ENCODE peak calls at places on chromosome 20, in eight cellular contexts. B, L, U, C, F, J, Z and R are unnamed samples.

GRCh38 chr20:63519765-63520593 is 586 bp upstream of the PPDPF start:
- DNase-seq in L (no peak), U (no peak), Z (peak), B (peak), F (peak), C (no peak), J (peak), R (peak)

GRCh38 chr20:35561671-35562070 is 19.8 kb downstream of the ERGIC3 start:
- DNase-seq in C (no peak), F (peak), L (no peak), Z (no peak), B (no peak), J (no peak), U (no peak), R (no peak)

GRCh38 chr20:14997791-14998190 is 660.4 kb upstream of the FLRT3 start:
- DNase-seq in C (no peak), J (peak), Z (no peak), L (no peak), U (no peak), F (no peak), B (no peak), R (no peak)

GRCh38 chr20:23654722-23655121 is 17.0 kb upstream of the CST3 start:
- DNase-seq in U (no peak), C (no peak), J (no peak), L (no peak), F (no peak), B (no peak), Z (no peak), R (no peak)

GRCh38 chr20:36008461-36009035 is 40.2 kb downstream of the CNBD2 start:
- DNase-seq in U (no peak), Z (no peak), J (no peak), C (no peak), L (no peak), B (no peak), F (no peak), R (no peak)

GRCh38 chr20:34824026-34824860 is 1.2 kb downstream of the NCOA6 start:
- DNase-seq in U (no peak), Z (peak), C (peak), F (peak), J (peak), L (peak), B (peak), R (peak)

GRCh38 chr20:56624786-56625681 is 4.1 kb upstream of the TFAP2C start:
- DNase-seq in L (no peak), F (no peak), Z (no peak), C (no peak), B (no peak), J (no peak), U (no peak), R (no peak)

GRCh38 chr20:34639755-34640222 is 37.1 kb downstream of the PIGU start:
- DNase-seq in U (no peak), F (no peak), C (no peak), J (no peak), Z (no peak), B (peak), L (no peak), R (peak)

GRCh38 chr20:61588356-61589054 is 336.4 kb downstream of the CDH4 start:
- DNase-seq in B (no peak), J (no peak), U (no peak), L (no peak), Z (no peak), F (no peak), C (no peak), R (no peak)

GRCh38 chr20:62303327-62304226 is 780 bp downstream of the ADRM1 start:
- DNase-seq in F (no peak), U (no peak), J (no peak), B (no peak), Z (no peak), L (no peak), C (no peak), R (no peak)

GRCh38 chr20:3781153-3781910 is at the start of gene SPEF1:
- DNase-seq in Z (no peak), C (peak), B (peak), U (peak), J (peak), F (peak), L (peak), R (peak)

GRCh38 chr20:57250607-57251343 is 15.7 kb downstream of the BMP7 start:
- DNase-seq in B (no peak), L (no peak), Z (no peak), C (no peak), U (no peak), J (no peak), F (no peak), R (no peak)

GRCh38 chr20:31608256-31608980 is 3.3 kb downstream of the ID1 start:
- DNase-seq in L (no peak), C (no peak), J (peak), F (peak), U (peak), B (peak), Z (no peak), R (peak)

GRCh38 chr20:19274412-19275015 is 62.1 kb downstream of the SLC24A3 start:
- DNase-seq in B (no peak), U (no peak), L (no peak), Z (no peak), F (no peak), C (no peak), J (no peak), R (no peak)